ENCODE peak calls at places on chromosomes 7 and 10, in seven cellular contexts. U is HepG2, S is GM12892, Q is SK-N-SH, P is GM12878, T is K562, L is H1. G is an unnamed sample.

GRCh38 chr7:135253851-135254815 is 20.5 kb downstream of the STRA8 start:
- DNase-seq in U (peak), Q (no peak), L (no peak), P (no peak), S (no peak), T (no peak), G (no peak)

GRCh38 chr10:119030421-119031250 is 1.1 kb downstream of the NANOS1 start:
- DNase-seq in T (peak), L (peak), Q (peak), S (peak), P (peak), U (peak), G (peak)

GRCh38 chr7:146709628-146710027 is 593.0 kb downstream of the CNTNAP2 start:
- DNase-seq in Q (no peak), L (no peak), P (no peak), S (no peak), T (no peak), U (no peak), G (no peak)

GRCh38 chr7:27131390-27131819 is 848 bp upstream of the HOXA4 start:
- DNase-seq in S (no peak), U (no peak), T (no peak), P (no peak), L (no peak), Q (no peak), G (no peak)

GRCh38 chr7:18402488-18403183 is 92.9 kb upstream of the HDAC9 start:
- DNase-seq in P (no peak), L (no peak), U (no peak), Q (no peak), S (no peak), T (no peak), G (no peak)

GRCh38 chr7:82204694-82205093 is 238.9 kb downstream of the CACNA2D1 start:
- DNase-seq in T (no peak), S (no peak), U (no peak), P (no peak), Q (no peak), L (no peak), G (no peak)

GRCh38 chr7:74481458-74482324 is 28.0 kb downstream of the GTF2IRD1 start:
- DNase-seq in S (no peak), T (no peak), L (no peak), Q (peak), U (no peak), P (no peak), G (no peak)

GRCh38 chr7:156156734-156157408 is 344.6 kb upstream of the SHH start:
- DNase-seq in T (peak), U (peak), Q (peak), L (peak), S (no peak), P (no peak), G (no peak)

GRCh38 chr7:31065840-31066239 is 13.7 kb downstream of the ADCYAP1R1 start:
- DNase-seq in Q (no peak), P (no peak), S (no peak), U (no peak), T (no peak), L (no peak), G (no peak)

GRCh38 chr10:102542800-102543418 is 39.1 kb downstream of the SUFU start:
- DNase-seq in S (no peak), P (no peak), L (no peak), Q (no peak), T (no peak), U (no peak), G (no peak)

GRCh38 chr7:13106513-13106912 is 419.1 kb downstream of the ARL4A start:
- DNase-seq in L (no peak), Q (no peak), T (no peak), P (no peak), S (no peak), U (no peak), G (no peak)

GRCh38 chr10:77328272-77328816 is 309.3 kb downstream of the KCNMA1 start:
- DNase-seq in T (peak), P (no peak), L (peak), U (peak), S (no peak), Q (no peak), G (no peak)

GRCh38 chr10:88473989-88474883 is 108.9 kb downstream of the RNLS start:
- DNase-seq in L (no peak), P (no peak), S (no peak), T (no peak), Q (no peak), U (no peak), G (no peak)

GRCh38 chr10:36094091-36094490 is 452.0 kb upstream of the FZD8 start:
- DNase-seq in L (no peak), T (no peak), Q (no peak), P (no peak), U (no peak), S (no peak), G (no peak)

GRCh38 chr10:119940487-119940886 is 48.0 kb downstream of the SEC23IP start:
- DNase-seq in T (no peak), P (no peak), Q (no peak), S (no peak), L (no peak), U (no peak), G (no peak)

GRCh38 chr10:117552156-117552620 is 9.6 kb downstream of the EMX2 start:
- DNase-seq in S (no peak), Q (no peak), L (peak), T (no peak), U (no peak), P (no peak), G (no peak)

GRCh38 chr7:46214526-46214925 is 293.5 kb upstream of the IGFBP3 start:
- DNase-seq in S (no peak), T (no peak), U (no peak), P (no peak), L (no peak), Q (no peak), G (no peak)

GRCh38 chr7:39645482-39646407 is 22.4 kb downstream of the RALA start:
- DNase-seq in L (no peak), T (no peak), P (no peak), U (no peak), S (no peak), Q (no peak), G (no peak)

GRCh38 chr7:120760050-120760449 is 97.9 kb downstream of the TSPAN12 start:
- DNase-seq in T (no peak), S (no peak), P (peak), U (no peak), Q (no peak), L (no peak), G (no peak)

GRCh38 chr10:77641788-77642397 is 4.3 kb upstream of the KCNMA1 start:
- DNase-seq in T (peak), U (peak), S (no peak), L (peak), Q (peak), P (no peak), G (peak)

GRCh38 chr10:110704070-110704469 is 59.9 kb downstream of the RBM20 start:
- DNase-seq in Q (no peak), L (no peak), T (no peak), P (no peak), U (no peak), S (no peak), G (no peak)

GRCh38 chr10:58488921-58489320 is 23.8 kb upstream of the BICC1 start:
- DNase-seq in L (no peak), Q (no peak), S (no peak), U (no peak), P (no peak), T (no peak), G (no peak)

GRCh38 chr10:56298941-56299340 is 62.1 kb downstream of the ZWINT start:
- DNase-seq in S (no peak), Q (no peak), L (peak), T (no peak), P (no peak), U (no peak), G (no peak)

GRCh38 chr7:159022238-159022993 is 122.3 kb downstream of the VIPR2 start:
- DNase-seq in U (no peak), Q (no peak), T (peak), S (no peak), P (no peak), L (no peak), G (no peak)

GRCh38 chr10:114232777-114233176 is 6.3 kb upstream of the VWA2 start:
- DNase-seq in Q (no peak), L (no peak), P (no peak), S (no peak), U (no peak), T (no peak), G (no peak)

GRCh38 chr7:151434549-151434948 is 5.4 kb downstream of the CRYGN start:
- DNase-seq in Q (no peak), S (no peak), P (no peak), U (no peak), L (no peak), T (no peak), G (no peak)

GRCh38 chr10:71582506-71582905 is 137.1 kb downstream of the C10orf105 start:
- DNase-seq in U (no peak), S (no peak), L (no peak), T (peak), Q (no peak), P (no peak), G (no peak)

GRCh38 chr10:71583076-71583475 is 136.5 kb downstream of the C10orf105 start:
- DNase-seq in L (no peak), P (no peak), U (no peak), T (no peak), Q (no peak), S (no peak), G (no peak)

GRCh38 chr10:71584461-71584860 is 135.1 kb downstream of the C10orf105 start:
- DNase-seq in S (no peak), P (no peak), U (no peak), Q (no peak), L (no peak), T (no peak), G (no peak)

GRCh38 chr10:71585579-71586092 is 133.9 kb downstream of the C10orf105 start:
- DNase-seq in L (no peak), T (no peak), Q (no peak), S (no peak), P (no peak), U (no peak), G (no peak)

DNA sequence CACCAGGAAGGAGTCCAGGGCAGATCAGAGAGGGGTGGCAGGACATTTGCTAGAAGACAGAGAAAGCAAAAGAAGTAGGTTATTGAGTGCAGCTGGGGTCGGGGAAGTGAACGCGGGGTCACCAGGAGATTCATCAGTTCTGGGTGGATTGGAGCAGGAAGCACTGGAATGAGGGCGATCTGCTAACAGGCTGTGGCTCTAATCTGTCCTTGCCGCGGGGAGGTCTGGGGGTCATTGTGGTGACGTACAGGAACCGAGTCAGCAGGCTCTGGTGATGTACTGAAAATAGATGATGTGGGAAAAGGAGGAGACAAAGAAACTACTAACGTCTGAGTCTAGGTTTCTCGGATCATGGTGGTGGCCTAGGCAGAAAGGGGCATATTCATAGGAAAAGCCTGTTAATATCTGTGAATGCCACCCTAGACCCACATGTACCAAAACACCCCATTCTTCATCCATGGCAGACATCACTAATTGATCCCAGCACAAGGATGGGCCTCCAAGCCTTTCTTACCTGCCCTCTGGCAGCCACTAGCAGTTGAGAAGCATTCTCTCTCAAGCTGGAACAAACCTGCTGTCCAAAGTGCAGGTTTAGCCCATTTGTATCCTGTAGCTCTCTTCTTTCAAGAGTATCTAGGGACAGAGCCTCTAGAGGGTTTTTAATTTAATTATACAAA is 134.5 kb downstream of the C10orf105 start:
- DNase-seq in S (no peak), P (no peak), Q (no peak), T (no peak), U (no peak), L (no peak), G (no peak)
- TF ChIP-seq TAF1 in S (no peak), P (no peak), Q (no peak), T (no peak), U (no peak), L (no peak), G (no peak)

DNA sequence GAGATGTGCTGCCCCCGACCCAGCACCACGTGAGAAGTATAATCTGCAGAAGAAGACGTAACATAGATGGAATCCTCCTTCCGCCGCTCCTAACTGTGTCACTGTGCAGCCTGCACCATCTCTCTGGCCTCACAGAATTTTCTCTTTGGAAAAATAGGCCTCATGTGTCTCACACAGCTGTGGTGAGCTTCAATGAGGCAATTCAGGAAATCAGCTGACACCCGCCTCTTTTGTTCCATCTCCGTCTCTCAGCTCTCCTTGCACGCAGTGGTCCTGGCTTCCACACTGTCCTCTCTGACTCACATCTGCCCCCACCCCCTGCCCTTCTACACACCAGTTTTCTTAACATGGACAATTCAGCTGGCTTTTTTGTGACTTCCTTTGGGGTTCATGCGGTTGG is 7.2 kb downstream of the C10orf90 start:
- DNase-seq in Q (no peak), S (no peak), L (no peak), T (no peak), U (no peak), P (no peak), G (no peak)
- TF ChIP-seq TAF1 in Q (no peak), S (no peak), L (no peak), T (no peak), U (no peak), P (no peak), G (no peak)

DNA sequence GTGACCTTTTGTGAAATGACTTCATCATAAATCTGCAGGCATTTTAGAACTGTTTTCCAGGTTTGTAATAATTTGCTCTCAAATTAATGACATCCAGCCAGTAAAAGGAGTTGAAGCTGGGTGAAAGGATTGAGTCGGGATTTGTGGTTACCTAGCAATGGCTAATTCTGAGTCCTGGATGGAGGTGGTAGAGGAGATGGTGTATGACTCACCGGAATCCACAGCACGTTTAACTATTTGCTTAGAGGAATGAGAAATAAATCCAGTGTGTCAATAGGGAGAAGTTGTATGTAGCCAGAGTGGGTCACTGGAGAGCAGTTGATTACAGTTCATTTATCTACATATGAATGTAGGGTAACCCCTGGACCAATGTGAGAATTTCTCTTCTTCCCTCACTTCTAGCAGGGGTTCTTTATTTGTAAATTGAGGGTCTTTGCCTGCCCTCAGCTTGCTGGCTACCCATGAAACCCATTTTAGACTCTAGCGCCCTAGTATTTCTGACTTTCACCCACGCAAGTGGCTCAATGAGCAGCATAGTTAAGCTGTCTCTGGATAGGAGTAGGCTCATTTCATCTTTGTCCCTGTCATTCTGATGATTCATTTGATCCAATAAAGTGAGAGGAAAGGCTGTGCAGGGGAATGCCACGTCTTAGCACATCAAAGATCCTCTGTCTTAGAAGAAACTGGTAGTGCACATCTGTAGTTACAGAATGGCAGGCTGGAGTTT is 547.8 kb downstream of the SORCS3 start:
- DNase-seq in U (peak), P (no peak), T (no peak), L (no peak), S (no peak), Q (no peak), G (no peak)
- TF ChIP-seq TAF1 in U (no peak), P (no peak), T (no peak), L (no peak), S (no peak), Q (no peak), G (no peak)

DNA sequence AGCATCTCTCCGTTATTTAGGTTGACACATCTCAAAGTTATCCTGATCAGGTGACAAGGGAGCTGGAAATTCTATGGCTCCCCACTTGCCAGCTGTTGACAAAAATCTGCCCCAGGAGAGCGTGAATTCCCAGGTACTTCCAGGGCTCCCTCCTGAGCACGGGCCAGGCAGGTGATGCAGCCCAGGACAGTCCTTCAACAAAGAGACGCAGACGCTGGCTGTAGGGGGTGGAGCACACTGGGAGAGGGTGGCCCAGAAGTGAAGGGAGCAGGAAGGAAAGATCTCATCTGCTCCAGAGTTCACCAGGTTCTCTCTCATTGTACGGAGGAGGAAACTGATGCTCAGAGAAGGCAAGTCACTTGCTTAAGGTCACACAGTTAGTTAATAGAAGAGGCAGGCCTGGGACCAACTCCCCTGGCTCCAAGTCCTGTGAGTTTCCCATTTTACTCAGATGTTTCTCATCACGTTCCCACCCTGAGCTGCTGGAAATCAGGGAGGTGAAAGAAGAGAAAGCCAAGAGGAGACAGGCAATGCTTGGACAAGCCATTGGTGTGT is 41.0 kb upstream of the CHST3 start:
- DNase-seq in L (no peak), Q (no peak), S (no peak), T (no peak), P (no peak), U (no peak), G (no peak)
- TF ChIP-seq TAF1 in L (no peak), Q (no peak), S (no peak), T (no peak), P (no peak), U (no peak), G (no peak)

GRCh38 chr7:153245809-153246208 is 486.3 kb downstream of the ACTR3B start:
- DNase-seq in Q (no peak), P (no peak), S (no peak), U (no peak), L (no peak), T (no peak), G (no peak)
- TF ChIP-seq TAF1 in Q (no peak), P (no peak), S (no peak), U (no peak), L (no peak), T (no peak), G (no peak)

GRCh38 chr10:21488246-21488953 is 37.1 kb downstream of the SKIDA1 start:
- DNase-seq in L (no peak), U (no peak), Q (no peak), S (no peak), P (no peak), T (no peak), G (no peak)
- TF ChIP-seq TAF1 in L (no peak), U (no peak), Q (no peak), S (no peak), P (no peak), T (no peak), G (no peak)

DNA sequence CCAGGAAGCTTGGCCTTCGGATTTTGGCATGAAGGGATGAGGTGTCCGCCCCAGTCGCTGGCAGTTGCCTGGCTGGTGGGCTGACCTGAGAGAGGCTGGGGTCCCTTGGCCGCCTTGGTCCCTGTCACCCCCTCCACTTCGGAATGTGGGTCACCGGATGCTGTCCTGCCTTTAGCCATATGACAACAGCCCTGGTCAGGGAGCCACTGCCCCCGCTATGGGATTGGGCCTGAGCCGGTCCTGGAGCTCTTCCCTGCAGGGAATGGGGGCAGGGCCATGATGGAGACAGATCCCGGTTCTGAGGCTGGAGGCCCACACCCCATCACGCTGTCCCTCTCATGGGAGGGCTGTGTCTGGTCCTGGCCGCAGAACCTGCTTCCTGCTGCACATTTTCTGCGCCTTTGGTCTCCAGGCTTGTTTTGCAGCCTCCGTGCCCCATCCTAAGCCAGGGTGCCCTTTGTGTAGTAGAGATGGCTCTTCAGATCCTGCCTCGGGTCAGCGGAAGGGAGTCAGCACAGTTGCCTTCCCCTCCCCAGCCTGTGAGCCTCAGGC is 22.6 kb downstream of the PFKFB3 start:
- DNase-seq in L (no peak), Q (peak), S (no peak), U (no peak), P (no peak), T (no peak), G (no peak)
- TF ChIP-seq TAF1 in L (no peak), Q (no peak), S (no peak), U (no peak), P (no peak), T (no peak), G (no peak)

DNA sequence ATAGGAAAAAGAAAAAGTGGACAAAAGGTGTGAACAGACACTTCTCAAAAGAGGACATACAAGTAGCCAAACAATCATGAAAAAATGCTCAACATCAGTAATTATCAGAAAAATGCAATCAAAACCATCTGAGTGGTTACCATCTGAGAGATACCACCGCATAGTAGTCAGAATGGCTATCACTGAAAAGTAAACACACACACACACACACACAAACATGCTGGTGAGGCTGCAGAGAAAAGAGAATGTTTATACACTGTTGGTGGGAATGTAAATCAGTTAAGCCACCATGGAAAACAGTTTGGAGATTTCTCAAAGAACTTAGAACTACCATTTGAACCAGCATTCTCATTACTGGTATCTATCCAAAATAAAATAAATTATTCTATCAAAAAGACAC is 145.7 kb downstream of the CYP26A1 start:
- DNase-seq in L (no peak), T (no peak), U (no peak), S (no peak), P (no peak), Q (no peak), G (no peak)
- TF ChIP-seq TAF1 in L (no peak), T (no peak), U (no peak), S (no peak), P (no peak), Q (no peak), G (no peak)

G was measured in GM12891.